ENCODE peak calls at places on chromosomes 2 and 18, in nine cellular contexts. V, B, S, E, F, H, C, G and A are unnamed samples.

GRCh38 chr2:191167766-191168165 is 17.0 kb upstream of the STAT4 start:
- DNase-seq in V (no peak), B (no peak), S (no peak), E (peak), F (no peak), H (no peak), C (peak), G (no peak), A (no peak)

GRCh38 chr18:79164696-79165095 is 95.5 kb downstream of the ATP9B start:
- DNase-seq in V (no peak), B (no peak), S (no peak), E (no peak), F (no peak), H (no peak), C (peak), G (no peak), A (no peak)

GRCh38 chr2:147913701-147914480 is 69.1 kb downstream of the ACVR2A start:
- DNase-seq in V (no peak), B (no peak), S (no peak), E (no peak), F (no peak), H (no peak), C (peak), G (no peak), A (no peak)

GRCh38 chr2:216827073-216827725 is 32.7 kb downstream of the TNP1 start:
- DNase-seq in V (no peak), B (no peak), S (no peak), E (no peak), F (no peak), H (no peak), C (no peak), G (no peak), A (no peak)

GRCh38 chr2:56580242-56580641 is 396.5 kb downstream of the CCDC85A start:
- DNase-seq in V (no peak), B (no peak), S (no peak), E (no peak), F (no peak), H (no peak), C (peak), G (no peak), A (no peak)

GRCh38 chr2:31125918-31126695 is 12.1 kb downstream of the GALNT14 start:
- DNase-seq in V (no peak), B (no peak), S (no peak), E (no peak), F (no peak), H (no peak), C (peak), G (no peak), A (no peak)

GRCh38 chr2:152650768-152651371 is 66.4 kb downstream of the PRPF40A start:
- DNase-seq in V (no peak), B (no peak), S (no peak), E (no peak), F (no peak), H (no peak), C (no peak), G (no peak), A (no peak)

GRCh38 chr2:118403658-118404451 is 315.6 kb downstream of the INSIG2 start:
- DNase-seq in V (no peak), B (no peak), S (no peak), E (no peak), F (no peak), H (no peak), C (no peak), G (no peak), A (no peak)

GRCh38 chr18:8084160-8084559 is 517.0 kb downstream of the PTPRM start:
- DNase-seq in V (peak), B (no peak), S (peak), E (peak), F (peak), H (peak), C (peak), G (peak), A (no peak)

GRCh38 chr2:9799011-9799596 is 44.2 kb upstream of the TAF1B start:
- DNase-seq in V (no peak), B (peak), S (no peak), E (no peak), F (no peak), H (no peak), C (no peak), G (peak), A (no peak)

GRCh38 chr2:239917957-239918481 is 107.1 kb downstream of the NDUFA10 start:
- DNase-seq in V (no peak), B (peak), S (no peak), E (no peak), F (no peak), H (no peak), C (no peak), G (no peak), A (no peak)

GRCh38 chr18:65721634-65722033 is 29.2 kb upstream of the CDH7 start:
- DNase-seq in V (no peak), B (no peak), S (no peak), E (no peak), F (no peak), H (no peak), C (peak), G (no peak), A (no peak)
- TF ChIP-seq CTCF in V (no peak), B (no peak), S (no peak), E (no peak), F (no peak), H (no peak), C (no peak), G (no peak), A (no peak)

GRCh38 chr2:42928692-42929576 is 136.6 kb upstream of the HAAO start:
- DNase-seq in V (peak), B (no peak), S (no peak), E (no peak), F (peak), H (peak), C (peak), G (no peak), A (no peak)
- TF ChIP-seq CTCF in V (peak), B (no peak), S (no peak), E (peak), F (peak), H (peak), C (peak), G (peak), A (peak)

DNA sequence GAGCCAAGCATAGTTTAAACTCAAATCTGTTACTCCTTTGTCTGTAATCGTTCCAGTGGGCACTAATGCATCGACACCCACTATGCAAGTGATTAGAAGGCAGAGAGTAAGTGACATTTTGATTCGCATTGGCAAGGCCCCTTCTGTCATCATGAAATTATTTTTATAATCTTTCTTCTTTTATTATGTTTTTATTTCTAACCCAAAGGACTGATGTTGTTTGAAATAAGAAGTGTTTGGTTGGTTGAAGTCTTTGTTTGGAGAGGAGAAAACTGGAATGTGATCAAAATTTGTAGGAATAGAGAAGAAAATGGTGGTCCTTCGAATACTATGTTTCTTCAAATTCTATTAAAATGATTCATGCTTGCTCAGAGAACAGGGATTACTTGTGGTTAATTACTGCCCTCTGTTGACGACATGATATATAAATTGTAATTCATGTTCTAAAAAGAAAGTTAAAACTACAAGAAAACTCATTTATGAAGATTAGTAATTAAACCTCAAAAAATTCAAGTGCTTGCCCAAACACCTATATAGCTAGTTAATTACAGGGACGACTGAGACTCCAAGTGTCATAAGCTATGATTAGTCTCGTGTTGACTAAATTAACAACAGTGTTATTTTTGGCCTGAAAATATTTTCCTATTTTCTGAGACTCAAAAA is 26.4 kb upstream of the TFPI start:
- DNase-seq in V (no peak), B (no peak), S (no peak), E (peak), F (no peak), H (no peak), C (peak), G (no peak), A (no peak)
- TF ChIP-seq CTCF in V (no peak), B (peak), S (peak), E (no peak), F (no peak), H (no peak), C (peak), G (peak), A (no peak)

GRCh38 chr18:1618364-1618763 is 713.7 kb downstream of the ADCYAP1 start:
- DNase-seq in V (no peak), B (no peak), S (no peak), E (no peak), F (no peak), H (no peak), C (no peak), G (no peak), A (no peak)
- TF ChIP-seq CTCF in V (no peak), B (no peak), S (no peak), E (no peak), F (no peak), H (no peak), C (no peak), G (no peak), A (no peak)

GRCh38 chr2:224110811-224111210 is 71.7 kb upstream of the SERPINE2 start:
- DNase-seq in V (no peak), B (no peak), S (no peak), E (no peak), F (no peak), H (no peak), C (no peak), G (no peak), A (no peak)
- TF ChIP-seq CTCF in V (no peak), B (no peak), S (no peak), E (no peak), F (no peak), H (no peak), C (no peak), G (no peak), A (no peak)

DNA sequence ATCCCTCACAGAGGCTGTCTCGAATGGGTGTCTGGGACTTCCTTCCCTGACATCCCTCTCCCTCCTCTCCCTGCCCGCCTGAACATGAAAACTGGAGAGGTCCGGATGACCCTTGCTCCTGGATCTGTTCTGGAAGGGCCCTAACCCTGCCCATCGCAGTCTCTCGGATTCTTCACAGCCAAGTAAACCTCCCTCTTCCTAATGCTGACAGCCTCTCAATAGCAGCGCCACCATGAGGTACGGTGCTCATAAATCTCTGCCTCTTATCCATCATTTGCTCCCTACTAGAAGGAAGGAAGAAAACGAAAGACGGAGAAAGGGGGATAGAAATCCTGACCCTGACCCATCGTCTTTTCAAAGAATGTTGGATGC is 257.9 kb downstream of the BCL11A start:
- DNase-seq in V (no peak), B (no peak), S (no peak), E (no peak), F (peak), H (peak), C (no peak), G (no peak), A (no peak)
- TF ChIP-seq CTCF in V (no peak), B (no peak), S (no peak), E (no peak), F (no peak), H (peak), C (no peak), G (no peak), A (no peak)